ENCODE peak calls at places on chromosomes 5 and 9, in nine cellular contexts. I is CD4-positive, CD25-positive, alpha-beta regulatory T cell; O is neuronal stem cell; D is PC-3; H is stomach; X is esophagus squamous epithelium; N is cardiac muscle cell; S is CD8-positive, alpha-beta memory T cell; P is mesenchymal stem cell. E is an unnamed sample.

GRCh38 chr9:19420877-19421276 is 12.1 kb downstream of the ACER2 start:
- DNase-seq in H (no peak), O (no peak), S (no peak), N (no peak), D (peak; percentile 68), I (no peak), P (no peak), X (no peak), E (no peak)

GRCh38 chr5:151825445-151825844 is 53.7 kb downstream of the G3BP1 start:
- DNase-seq in O (peak; percentile 71), S (no peak), X (no peak), D (peak; percentile 84), P (peak; percentile 65), N (peak; percentile 83), I (peak; percentile 38), H (peak; percentile 63), E (no peak)

GRCh38 chr9:137252555-137253506 is 1.7 kb downstream of the STPG3 start:
- DNase-seq in O (no peak), H (no peak), S (no peak), I (no peak), P (no peak), X (no peak), N (peak; percentile 52), D (no peak), E (no peak)

GRCh38 chr9:127572961-127573727 is 38.9 kb upstream of the STXBP1 start:
- DNase-seq in X (no peak), P (peak; percentile 83), H (no peak), I (no peak), N (no peak), O (no peak), D (peak; percentile 49), S (no peak), E (no peak)

GRCh38 chr5:132265336-132266030 is 8.0 kb downstream of the PDLIM4 start:
- DNase-seq in O (no peak), X (no peak), P (peak; percentile 98), D (peak; percentile 92), H (no peak), I (no peak), N (no peak), S (no peak), E (peak; percentile 85)

GRCh38 chr5:40679071-40679997 is at the start of gene PTGER4:
- DNase-seq in I (peak; percentile 77), N (peak; percentile 91), O (peak; percentile 77), H (peak; percentile 96), D (peak; percentile 96), P (peak; percentile 90), S (peak; percentile 88), X (peak; percentile 47), E (peak; percentile 97)

GRCh38 chr5:168891175-168891812 is 312.1 kb upstream of the PANK3 start:
- DNase-seq in X (no peak), D (no peak), I (no peak), P (no peak), O (no peak), H (no peak), N (no peak), S (no peak), E (no peak)

GRCh38 chr5:38607396-38607795 is 51.0 kb upstream of the LIFR start:
- DNase-seq in O (no peak), D (peak; percentile 49), P (peak; percentile 95), N (no peak), H (no peak), I (no peak), X (no peak), S (no peak), E (no peak)

GRCh38 chr5:32233220-32233695 is 59.1 kb upstream of the GOLPH3 start:
- DNase-seq in S (no peak), N (no peak), D (no peak), I (no peak), P (no peak), H (peak; percentile 37), X (no peak), O (no peak), E (no peak)

GRCh38 chr5:132782101-132782500 is 5.1 kb upstream of the SEPTIN8 start:
- DNase-seq in H (no peak), X (no peak), O (no peak), N (no peak), I (no peak), S (no peak), D (peak; percentile 53), P (peak; percentile 65), E (peak; percentile 19)

GRCh38 chr9:133990366-133991210 is 1.5 kb downstream of the VAV2 start:
- DNase-seq in D (peak; percentile 62), N (peak; percentile 40), X (no peak), P (peak; percentile 93), O (peak; percentile 77), I (no peak), H (peak; percentile 62), S (no peak), E (peak; percentile 89)

GRCh38 chr5:72108200-72109050 is 1.1 kb downstream of the MAP1B start:
- DNase-seq in P (peak; percentile 79), I (no peak), H (no peak), D (peak; percentile 55), X (no peak), O (peak; percentile 82), S (no peak), N (peak; percentile 92), E (peak; percentile 90)

GRCh38 chr5:141604318-141604717 is 14.5 kb downstream of the DIAPH1 start:
- DNase-seq in H (peak; percentile 34), D (peak; percentile 90), P (peak; percentile 94), O (no peak), X (no peak), N (no peak), S (no peak), I (no peak), E (peak; percentile 62)

GRCh38 chr5:35404701-35405100 is 174.4 kb upstream of the PRLR start:
- DNase-seq in S (no peak), N (no peak), O (no peak), P (no peak), H (no peak), D (no peak), X (no peak), I (no peak), E (no peak)

GRCh38 chr5:153537225-153537624 is 46.8 kb downstream of the GRIA1 start:
- DNase-seq in X (no peak), P (no peak), N (no peak), S (no peak), O (no peak), H (no peak), I (no peak), D (no peak), E (no peak)

GRCh38 chr9:76049341-76049740 is 158.9 kb downstream of the PCSK5 start:
- DNase-seq in I (no peak), H (peak; percentile 50), D (no peak), O (no peak), S (no peak), X (no peak), P (no peak), N (peak; percentile 60), E (no peak)

GRCh38 chr5:95760291-95761191 is 29.4 kb downstream of the RHOBTB3 start:
- DNase-seq in D (peak; percentile 49), H (no peak), N (no peak), I (peak; percentile 44), X (no peak), O (no peak), S (no peak), P (peak; percentile 96), E (no peak)

DNA sequence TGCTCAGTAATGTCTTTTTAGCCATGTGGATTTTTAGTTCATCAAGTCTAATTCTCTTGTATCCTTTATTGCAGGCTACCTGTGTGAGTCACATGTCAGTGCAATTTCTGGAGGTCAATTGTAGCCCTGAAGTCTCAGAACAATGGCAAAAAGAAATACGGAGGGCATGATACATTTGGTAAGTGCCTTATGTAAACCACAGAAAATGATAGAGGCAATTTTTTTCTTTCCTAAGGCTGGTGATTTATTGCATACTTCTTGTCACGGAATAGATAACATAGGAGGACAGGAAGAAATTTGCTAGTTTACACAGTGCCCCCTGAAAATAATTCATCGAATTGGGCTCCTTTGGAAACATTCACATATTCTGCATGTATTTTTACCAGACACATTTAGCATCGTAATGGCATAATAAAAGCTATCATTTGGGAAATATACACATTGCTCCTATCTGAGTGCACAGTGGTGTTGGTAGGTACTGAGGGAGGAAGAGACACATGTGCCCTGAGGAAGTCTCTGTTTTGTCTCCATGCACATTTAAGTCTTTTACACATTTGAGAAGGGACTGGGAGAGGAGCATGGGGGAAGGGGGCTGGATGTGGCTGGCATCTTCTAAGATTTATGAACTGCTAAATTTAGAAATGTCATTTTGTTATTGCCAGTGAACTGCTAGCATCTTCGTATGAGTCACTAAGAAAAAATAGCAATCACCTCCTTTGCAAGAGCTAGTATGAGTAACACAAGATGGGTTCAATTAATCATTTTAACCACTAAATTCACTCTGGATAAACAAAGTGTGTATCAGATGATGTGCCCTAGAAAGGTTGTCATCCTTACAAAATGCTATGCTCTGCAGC is 236.1 kb downstream of the DMRTA1 start:
- DNase-seq in X (no peak), P (peak; percentile 88), O (no peak), I (no peak), S (no peak), H (no peak), N (no peak), D (peak; percentile 76), E (no peak)
- H3K27ac ChIP-seq in X (no peak overlapping the region), P (no peak overlapping the region), O (no peak overlapping the region), I (no peak overlapping the region), S (no peak overlapping the region), H (no peak overlapping the region), N (no peak overlapping the region), D (peak overlapping the region; percentile 94), E (no peak overlapping the region)

GRCh38 chr9:34589656-34590375 is at the start of gene CNTFR:
- DNase-seq in O (no peak), N (peak; percentile 81), X (no peak), D (no peak), I (peak; percentile 13), H (no peak), S (no peak), P (peak; percentile 9), E (no peak)
- H3K4me1 ChIP-seq in O (peaks cover 52% of the 10 kb centered on the region), N (peaks cover 4% of the 10 kb centered on the region), X (peaks cover 31% of the 10 kb centered on the region), D (no peaks in the 10 kb centered on the region), I (peaks cover 27% of the 10 kb centered on the region), H (peaks cover 54% of the 10 kb centered on the region), S (peaks cover 15% of the 10 kb centered on the region), P (peaks cover 29% of the 10 kb centered on the region), E (no peaks in the 10 kb centered on the region)

DNA sequence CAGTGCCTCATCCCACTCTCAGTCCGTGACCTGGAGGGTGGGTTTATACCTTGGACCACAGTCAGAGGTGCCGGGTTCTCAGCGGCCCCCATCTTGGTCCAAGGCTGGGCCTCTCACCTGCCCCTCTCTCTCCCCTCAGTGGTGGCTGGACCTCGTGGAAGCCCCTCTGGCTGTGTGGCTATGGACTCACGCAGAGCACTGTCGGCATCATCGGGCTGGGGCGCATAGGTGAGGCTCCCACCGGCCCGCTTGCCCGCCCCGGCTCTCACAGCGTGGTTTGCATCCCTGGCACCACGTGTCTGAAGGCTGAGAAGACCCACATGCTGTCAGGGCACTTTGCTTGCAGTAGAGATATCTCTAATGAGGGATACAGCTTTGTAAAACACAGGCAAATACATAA is 5.8 kb downstream of the GRHPR start:
- DNase-seq in H (no peak), S (no peak), O (no peak), X (no peak), I (no peak), D (no peak), P (no peak), N (no peak), E (no peak)
- H3K4me3 ChIP-seq in H (no peak overlapping the region), S (no peak overlapping the region), O (no peak overlapping the region), X (no peak overlapping the region), I (no peak overlapping the region), D (no peak overlapping the region), P (no peak overlapping the region), N (no peak overlapping the region), E (no peak overlapping the region)

DNA sequence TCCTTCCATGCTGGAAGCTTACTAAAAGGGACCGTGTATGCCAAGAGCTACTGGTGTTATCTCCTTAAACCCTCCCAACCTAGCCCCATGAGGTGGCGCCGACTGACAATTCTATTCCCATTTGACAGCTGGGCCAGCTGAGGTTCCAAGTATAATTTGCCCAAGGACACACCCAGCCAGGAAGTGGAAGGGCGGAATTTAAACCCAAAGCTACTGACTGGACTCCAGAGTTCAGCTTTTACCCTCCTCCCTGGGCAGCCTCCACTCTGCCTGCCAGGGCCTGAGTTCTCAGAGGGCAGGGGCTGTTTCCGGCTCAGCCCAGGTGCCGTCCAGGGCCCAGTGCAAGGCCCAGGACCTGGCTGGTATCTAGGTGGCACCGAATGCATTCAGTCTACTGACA is 71.8 kb downstream of the C9orf50 start:
- DNase-seq in H (no peak), D (no peak), P (no peak), O (no peak), I (no peak), N (no peak), S (no peak), X (no peak), E (no peak)
- H3K27ac ChIP-seq in H (peak overlapping the region; percentile 84), D (no peak overlapping the region), P (no peak overlapping the region), O (no peak overlapping the region), I (no peak overlapping the region), N (no peak overlapping the region), S (no peak overlapping the region), X (peak overlapping the region; percentile 53), E (peak overlapping the region; percentile 95)